ENCODE peak calls at places on chromosomes 4 and X, in six cellular contexts. J is H9, B is IMR-90, X is H1, L is mesendoderm, S is mesenchymal stem cell. W is an unnamed sample.

GRCh38 chr4:102564399-102564921 is 63.3 kb downstream of the NFKB1 start:
- DNase-seq in J (no peak), S (peak; percentile 44), X (no peak), L (no peak), B (peak; percentile 81), W (peak; percentile 38)

GRCh38 chr4:121551881-121552280 is 144.9 kb downstream of the ANXA5 start:
- DNase-seq in B (no peak), L (no peak), J (no peak), X (no peak), S (peak; percentile 6), W (no peak)

GRCh38 chr4:136741468-136741867 is 790.8 kb downstream of the PCDH18 start:
- DNase-seq in L (no peak), X (no peak), B (peak; percentile 81), S (peak; percentile 55), J (no peak), W (no peak)

GRCh38 chr4:24690436-24690835 is 104.9 kb upstream of the SOD3 start:
- DNase-seq in S (no peak), L (peak; percentile 23), X (no peak), B (peak; percentile 11), J (no peak), W (no peak)

GRCh38 chr4:81198609-81199008 is 16.4 kb downstream of the PRKG2 start:
- DNase-seq in L (no peak), B (no peak), J (no peak), S (no peak), X (no peak), W (no peak)

GRCh38 chr4:25884040-25884788 is 21.4 kb upstream of the SEL1L3 start:
- DNase-seq in J (no peak), X (no peak), S (peak; percentile 84), B (peak; percentile 92), L (no peak), W (no peak)

GRCh38 chrX:106752101-106752678 is 25.7 kb downstream of the RNF128 start:
- DNase-seq in J (peak; percentile 29), L (peak; percentile 43), B (peak; percentile 7), S (peak; percentile 8), X (no peak), W (peak; percentile 60)

GRCh38 chr4:73868206-73869129 is 725 bp upstream of the CXCL1 start:
- DNase-seq in X (no peak), S (peak; percentile 74), J (no peak), B (no peak), L (peak; percentile 42), W (peak; percentile 15)

GRCh38 chr4:184234155-184234554 is 16.5 kb upstream of the ENPP6 start:
- DNase-seq in S (no peak), J (no peak), B (no peak), X (no peak), L (no peak), W (no peak)

GRCh38 chrX:44731160-44731559 is 112.7 kb upstream of the DUSP21 start:
- DNase-seq in J (no peak), X (no peak), S (no peak), L (no peak), B (peak; percentile 20), W (no peak)

GRCh38 chrX:38224160-38224559 is 3.5 kb upstream of the SRPX start:
- DNase-seq in J (no peak), B (no peak), X (no peak), S (no peak), L (no peak), W (no peak)

GRCh38 chrX:73446831-73447230 is at the start of gene CDX4:
- DNase-seq in L (peak; percentile 46), X (peak; percentile 49), B (no peak), J (peak; percentile 57), S (no peak), W (no peak)

GRCh38 chrX:17707731-17708130 is 29.6 kb upstream of the SCML1 start:
- DNase-seq in J (no peak), L (no peak), S (no peak), X (no peak), B (no peak), W (no peak)

GRCh38 chrX:139844163-139844562 is 88.7 kb downstream of the ATP11C start:
- DNase-seq in B (no peak), S (no peak), L (no peak), J (no peak), X (no peak), W (no peak)

GRCh38 chr4:118797558-118798142 is 38.3 kb downstream of the SEC24D start:
- DNase-seq in L (no peak), B (peak; percentile 86), X (no peak), S (peak; percentile 52), J (no peak), W (no peak)

GRCh38 chr4:19944806-19945205 is 306.9 kb upstream of the SLIT2 start:
- DNase-seq in J (no peak), X (no peak), L (peak; percentile 61), S (no peak), B (no peak), W (no peak)

GRCh38 chr4:112510191-112510467 is 5.9 kb downstream of the NEUROG2 start:
- DNase-seq in X (no peak), S (no peak), L (no peak), B (no peak), J (no peak), W (no peak)

GRCh38 chr4:30802622-30803323 is 82.6 kb downstream of the PCDH7 start:
- DNase-seq in J (no peak), L (no peak), S (no peak), X (no peak), B (peak; percentile 38), W (no peak)

GRCh38 chrX:70338290-70338689 is 48.4 kb downstream of the KIF4A start:
- DNase-seq in L (no peak), B (no peak), S (no peak), J (no peak), X (no peak), W (no peak)

GRCh38 chr4:83362492-83363329 is 28.1 kb upstream of the HPSE start:
- DNase-seq in B (peak; percentile 34), L (peak; percentile 19), S (peak; percentile 38), X (no peak), J (no peak), W (no peak)

GRCh38 chr4:39883645-39884044 is 94.1 kb downstream of the PDS5A start:
- DNase-seq in J (no peak), L (peak; percentile 3), S (no peak), B (peak; percentile 25), X (no peak), W (peak; percentile 88)

GRCh38 chr4:77433102-77433733 is 172.4 kb upstream of the CXCL13 start:
- DNase-seq in L (peak; percentile 65), J (peak; percentile 39), S (peak; percentile 32), X (no peak), B (peak; percentile 2), W (peak; percentile 5)

GRCh38 chr4:74654230-74654681 is 140.1 kb downstream of the BTC start:
- DNase-seq in B (peak; percentile 43), S (no peak), L (no peak), J (no peak), X (no peak), W (peak; percentile 98)

GRCh38 chr4:17650404-17650803 is 36.0 kb downstream of the MED28 start:
- DNase-seq in L (no peak), B (no peak), S (no peak), J (no peak), X (no peak), W (no peak)

GRCh38 chr4:17642404-17642783 is 28.0 kb downstream of the MED28 start:
- DNase-seq in B (no peak), J (no peak), X (no peak), L (no peak), S (no peak), W (no peak)

GRCh38 chr4:17647176-17647806 is 32.9 kb downstream of the MED28 start:
- DNase-seq in X (no peak), S (no peak), L (no peak), J (no peak), B (no peak), W (no peak)

GRCh38 chr4:17646693-17647092 is 32.3 kb downstream of the MED28 start:
- DNase-seq in X (no peak), L (no peak), J (no peak), B (no peak), S (no peak), W (no peak)

DNA sequence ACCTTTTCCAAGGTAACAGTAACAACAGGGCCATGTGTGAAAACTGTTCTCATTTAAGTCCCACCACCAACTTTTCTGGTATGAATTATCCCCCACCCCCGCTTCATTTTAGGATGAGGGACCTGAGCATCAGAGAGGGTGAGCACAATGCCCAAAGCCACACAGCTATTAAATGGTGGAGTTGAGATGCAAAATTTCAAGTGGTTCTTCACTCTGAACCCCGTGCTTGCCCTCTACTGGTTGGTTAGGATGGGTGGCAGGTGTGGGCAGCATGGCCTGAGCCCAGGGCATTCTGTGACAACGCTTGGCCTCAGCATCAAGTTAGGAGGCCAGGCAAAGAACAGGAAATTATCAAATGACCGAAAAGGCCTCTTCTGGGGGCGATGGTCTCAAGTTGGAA is 33.5 kb downstream of the MED28 start:
- DNase-seq in J (no peak), L (peak; percentile 30), B (no peak), X (no peak), S (no peak), W (no peak)
- H2BK5ac ChIP-seq in J (no peak overlapping the region), L (no peak overlapping the region), B (no peak overlapping the region), X (no peak overlapping the region), S (no peak overlapping the region), W (no peak overlapping the region)

GRCh38 chr4:8181844-8182243 is 17.2 kb upstream of the SH3TC1 start:
- DNase-seq in B (no peak), S (no peak), J (no peak), X (no peak), L (peak; percentile 39), W (peak; percentile 56)
- H2BK5ac ChIP-seq in B (no peak overlapping the region), S (no peak overlapping the region), J (no peak overlapping the region), X (no peak overlapping the region), L (no peak overlapping the region), W (no peak overlapping the region)

DNA sequence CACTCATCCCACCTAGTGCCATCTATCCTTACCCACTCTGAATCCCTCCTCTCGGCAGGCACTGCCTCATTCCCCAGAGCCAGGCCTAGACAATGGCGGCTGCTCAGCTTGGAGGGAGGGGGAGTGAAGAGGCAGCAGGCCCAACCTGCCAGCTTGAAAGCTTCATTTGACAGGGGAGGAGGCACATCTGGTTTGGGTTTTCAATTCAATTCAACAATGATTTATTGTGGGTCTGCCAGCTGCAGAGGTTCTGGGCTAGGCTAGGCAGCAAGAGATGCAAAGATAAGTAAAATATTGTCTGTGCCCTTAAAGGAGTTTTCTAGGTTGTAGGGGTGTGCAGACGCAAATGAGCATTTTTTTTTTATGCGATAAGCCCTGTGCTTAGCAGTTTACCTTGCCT is 58.5 kb downstream of the RTL9 start:
- DNase-seq in B (no peak), L (no peak), S (no peak), J (no peak), X (no peak), W (no peak)
- H2BK5ac ChIP-seq in B (no peak overlapping the region), L (no peak overlapping the region), S (no peak overlapping the region), J (no peak overlapping the region), X (no peak overlapping the region), W (no peak overlapping the region)

DNA sequence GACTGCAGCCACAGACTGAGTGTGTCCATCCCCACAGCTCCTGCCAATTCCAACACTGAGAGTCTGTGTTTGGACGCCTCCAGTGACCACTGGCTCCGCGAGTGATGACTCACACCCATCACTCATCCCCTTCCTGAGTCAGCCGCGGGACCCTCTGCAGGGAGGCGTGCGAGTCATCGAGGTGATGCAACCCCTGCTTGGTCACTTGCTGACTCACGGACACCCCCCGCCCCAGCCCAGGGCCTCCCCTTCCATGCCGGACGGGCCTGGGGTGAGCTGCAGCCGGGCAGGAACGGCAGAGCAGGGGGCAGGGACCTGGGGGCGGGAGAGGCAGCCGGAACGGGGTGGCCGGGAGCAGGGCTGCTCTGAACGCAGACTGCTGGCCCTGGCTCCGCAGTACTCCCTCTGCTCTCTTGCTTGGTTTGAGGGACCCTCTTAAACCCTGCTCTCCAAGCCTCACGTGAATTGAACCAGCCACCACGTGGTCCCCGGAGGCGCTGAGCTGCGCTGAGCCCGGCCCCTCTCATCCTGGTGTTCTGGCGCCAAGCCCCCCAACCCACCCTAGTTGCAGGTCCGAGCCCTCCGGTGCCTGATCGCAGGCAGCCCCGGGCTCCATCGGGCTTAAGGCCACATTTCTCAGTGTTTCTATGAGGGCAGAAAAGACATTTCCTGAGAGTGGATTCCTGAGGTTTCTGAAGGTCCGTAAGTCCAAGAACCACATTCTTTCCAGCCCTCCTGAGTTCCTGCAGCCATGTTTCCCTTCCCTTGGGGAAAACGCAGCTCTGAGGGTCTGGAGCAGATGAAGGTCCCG is 32.4 kb downstream of the FGFRL1 start:
- DNase-seq in S (peak; percentile 99), J (peak; percentile 82), X (peak; percentile 73), L (peak; percentile 97), B (peak; percentile 99), W (peak; percentile 95)
- H2BK5ac ChIP-seq in S (peak overlapping the region; percentile 100), J (no peak overlapping the region), X (peak overlapping the region; percentile 92), L (peak overlapping the region; percentile 35), B (peak overlapping the region; percentile 88), W (peak overlapping the region; percentile 28)